ENCODE peak calls at places on chromosome 12, in seven cellular contexts. One of them, this sample, is unnamed.

GRCh38 chr12:1920971-1921370 is 2.5 kb upstream of the CACNA2D4 start:
- DNase-seq in H1: peak
- DNase-seq in trophoblast cell: no peak
- DNase-seq in mesendoderm: no peak
- DNase-seq in mesenchymal stem cell: no peak
- DNase-seq in IMR-90: no peak
- DNase-seq in neuronal stem cell: no peak
- DNase-seq in this sample: peak

GRCh38 chr12:122979908-122980191 is 631 bp upstream of the ARL6IP4 start:
- DNase-seq in trophoblast cell: no peak
- DNase-seq in H1: no peak
- DNase-seq in mesenchymal stem cell: no peak
- DNase-seq in IMR-90: no peak
- DNase-seq in mesendoderm: no peak
- DNase-seq in neuronal stem cell: no peak
- DNase-seq in this sample: no peak

GRCh38 chr12:109943811-109944210 is 43.7 kb downstream of the TCHP start:
- DNase-seq in neuronal stem cell: no peak
- DNase-seq in trophoblast cell: peak
- DNase-seq in mesenchymal stem cell: peak
- DNase-seq in IMR-90: peak
- DNase-seq in mesendoderm: peak
- DNase-seq in H1: no peak
- DNase-seq in this sample: no peak

GRCh38 chr12:16225692-16226091 is 51.8 kb downstream of the SLC15A5 start:
- DNase-seq in neuronal stem cell: no peak
- DNase-seq in trophoblast cell: no peak
- DNase-seq in mesendoderm: peak
- DNase-seq in H1: no peak
- DNase-seq in mesenchymal stem cell: no peak
- DNase-seq in IMR-90: no peak
- DNase-seq in this sample: no peak

GRCh38 chr12:24661657-24662096 is 287.2 kb downstream of the BCAT1 start:
- DNase-seq in trophoblast cell: peak
- DNase-seq in mesenchymal stem cell: peak
- DNase-seq in neuronal stem cell: no peak
- DNase-seq in IMR-90: peak
- DNase-seq in H1: no peak
- DNase-seq in mesendoderm: no peak
- DNase-seq in this sample: no peak

GRCh38 chr12:112978163-112979081 is at the start of gene OAS2:
- DNase-seq in trophoblast cell: peak
- DNase-seq in mesenchymal stem cell: peak
- DNase-seq in neuronal stem cell: no peak
- DNase-seq in H1: no peak
- DNase-seq in mesendoderm: no peak
- DNase-seq in IMR-90: peak
- DNase-seq in this sample: no peak

GRCh38 chr12:122790393-122791075 is 16.2 kb downstream of the CCDC62 start:
- DNase-seq in mesendoderm: peak
- DNase-seq in IMR-90: peak
- DNase-seq in neuronal stem cell: no peak
- DNase-seq in trophoblast cell: peak
- DNase-seq in mesenchymal stem cell: peak
- DNase-seq in H1: no peak
- DNase-seq in this sample: peak

GRCh38 chr12:112049351-112049750 is 36.1 kb downstream of the ERP29 start:
- DNase-seq in IMR-90: no peak
- DNase-seq in neuronal stem cell: no peak
- DNase-seq in mesenchymal stem cell: no peak
- DNase-seq in trophoblast cell: no peak
- DNase-seq in H1: no peak
- DNase-seq in mesendoderm: no peak
- DNase-seq in this sample: no peak

GRCh38 chr12:110694330-110694891 is 5.5 kb upstream of the HVCN1 start:
- DNase-seq in mesendoderm: no peak
- DNase-seq in IMR-90: no peak
- DNase-seq in neuronal stem cell: no peak
- DNase-seq in mesenchymal stem cell: no peak
- DNase-seq in trophoblast cell: peak
- DNase-seq in H1: no peak
- DNase-seq in this sample: no peak

GRCh38 chr12:49962861-49963765 is 1.4 kb downstream of the AQP5 start:
- DNase-seq in trophoblast cell: no peak
- DNase-seq in IMR-90: no peak
- DNase-seq in mesendoderm: no peak
- DNase-seq in H1: no peak
- DNase-seq in neuronal stem cell: no peak
- DNase-seq in mesenchymal stem cell: no peak
- DNase-seq in this sample: no peak

GRCh38 chr12:79935624-79936040 is 735 bp upstream of the PPP1R12A start:
- DNase-seq in H1: no peak
- DNase-seq in mesenchymal stem cell: no peak
- DNase-seq in mesendoderm: peak
- DNase-seq in neuronal stem cell: peak
- DNase-seq in trophoblast cell: peak
- DNase-seq in IMR-90: peak
- DNase-seq in this sample: no peak

GRCh38 chr12:6520186-6520585 is 14.1 kb upstream of the GAPDH start:
- DNase-seq in trophoblast cell: no peak
- DNase-seq in IMR-90: no peak
- DNase-seq in mesenchymal stem cell: no peak
- DNase-seq in mesendoderm: no peak
- DNase-seq in H1: no peak
- DNase-seq in neuronal stem cell: no peak
- DNase-seq in this sample: no peak

GRCh38 chr12:5965950-5966383 is 20.9 kb upstream of the ANO2 start:
- DNase-seq in trophoblast cell: peak
- DNase-seq in mesendoderm: peak
- DNase-seq in IMR-90: peak
- DNase-seq in H1: peak
- DNase-seq in neuronal stem cell: peak
- DNase-seq in mesenchymal stem cell: peak
- DNase-seq in this sample: peak

GRCh38 chr12:21659383-21659782 is 1.7 kb upstream of the LDHB start:
- DNase-seq in mesenchymal stem cell: no peak
- DNase-seq in IMR-90: no peak
- DNase-seq in neuronal stem cell: no peak
- DNase-seq in mesendoderm: peak
- DNase-seq in H1: no peak
- DNase-seq in trophoblast cell: peak
- DNase-seq in this sample: no peak

GRCh38 chr12:103748002-103748401 is 93.0 kb downstream of the NT5DC3 start:
- DNase-seq in H1: no peak
- DNase-seq in mesenchymal stem cell: no peak
- DNase-seq in mesendoderm: peak
- DNase-seq in neuronal stem cell: no peak
- DNase-seq in trophoblast cell: peak
- DNase-seq in IMR-90: no peak
- DNase-seq in this sample: no peak

GRCh38 chr12:89731064-89731463 is 22.4 kb upstream of the ATP2B1 start:
- DNase-seq in neuronal stem cell: no peak
- DNase-seq in mesendoderm: no peak
- DNase-seq in IMR-90: peak
- DNase-seq in mesenchymal stem cell: peak
- DNase-seq in H1: no peak
- DNase-seq in trophoblast cell: peak
- DNase-seq in this sample: no peak

GRCh38 chr12:75632452-75632851 is 121.0 kb upstream of the KRR1 start:
- DNase-seq in IMR-90: no peak
- DNase-seq in neuronal stem cell: peak
- DNase-seq in H1: no peak
- DNase-seq in mesendoderm: no peak
- DNase-seq in mesenchymal stem cell: no peak
- DNase-seq in trophoblast cell: no peak
- DNase-seq in this sample: no peak

GRCh38 chr12:72277415-72277814 is 5.2 kb downstream of the TRHDE start:
- DNase-seq in neuronal stem cell: no peak
- DNase-seq in IMR-90: peak
- DNase-seq in mesendoderm: no peak
- DNase-seq in H1: no peak
- DNase-seq in trophoblast cell: no peak
- DNase-seq in mesenchymal stem cell: peak
- DNase-seq in this sample: no peak

GRCh38 chr12:123059501-123059900 is 79.0 kb downstream of the ARL6IP4 start:
- DNase-seq in mesenchymal stem cell: peak
- DNase-seq in H1: no peak
- DNase-seq in IMR-90: no peak
- DNase-seq in neuronal stem cell: no peak
- DNase-seq in trophoblast cell: no peak
- DNase-seq in mesendoderm: no peak
- DNase-seq in this sample: no peak

GRCh38 chr12:69329669-69330428 is 18.3 kb upstream of the LYZ start:
- DNase-seq in trophoblast cell: no peak
- DNase-seq in IMR-90: no peak
- DNase-seq in mesenchymal stem cell: peak
- DNase-seq in mesendoderm: no peak
- DNase-seq in neuronal stem cell: no peak
- DNase-seq in H1: no peak
- DNase-seq in this sample: no peak

GRCh38 chr12:116497051-116497529 is 62.1 kb upstream of the MAP1LC3B2 start:
- DNase-seq in neuronal stem cell: no peak
- DNase-seq in mesenchymal stem cell: no peak
- DNase-seq in trophoblast cell: no peak
- DNase-seq in mesendoderm: no peak
- DNase-seq in H1: no peak
- DNase-seq in IMR-90: no peak
- DNase-seq in this sample: no peak

GRCh38 chr12:52811191-52812072 is 2.5 kb downstream of the KRT4 start:
- DNase-seq in IMR-90: no peak
- DNase-seq in mesenchymal stem cell: no peak
- DNase-seq in neuronal stem cell: no peak
- DNase-seq in mesendoderm: no peak
- DNase-seq in H1: no peak
- DNase-seq in trophoblast cell: no peak
- DNase-seq in this sample: no peak

GRCh38 chr12:69324797-69325466 is 23.2 kb upstream of the LYZ start:
- DNase-seq in mesendoderm: no peak
- DNase-seq in mesenchymal stem cell: no peak
- DNase-seq in neuronal stem cell: no peak
- DNase-seq in IMR-90: no peak
- DNase-seq in trophoblast cell: no peak
- DNase-seq in H1: no peak
- DNase-seq in this sample: no peak

GRCh38 chr12:132388379-132389015 is 59.1 kb upstream of the GALNT9 start:
- DNase-seq in mesendoderm: no peak
- DNase-seq in neuronal stem cell: no peak
- DNase-seq in IMR-90: no peak
- DNase-seq in mesenchymal stem cell: no peak
- DNase-seq in trophoblast cell: no peak
- DNase-seq in H1: no peak
- DNase-seq in this sample: no peak

GRCh38 chr12:132389066-132389465 is 59.7 kb upstream of the GALNT9 start:
- DNase-seq in IMR-90: no peak
- DNase-seq in trophoblast cell: no peak
- DNase-seq in mesendoderm: no peak
- DNase-seq in mesenchymal stem cell: no peak
- DNase-seq in neuronal stem cell: no peak
- DNase-seq in H1: no peak
- DNase-seq in this sample: no peak

GRCh38 chr12:132391326-132392041 is 62.1 kb upstream of the GALNT9 start:
- DNase-seq in mesenchymal stem cell: no peak
- DNase-seq in neuronal stem cell: no peak
- DNase-seq in mesendoderm: no peak
- DNase-seq in H1: no peak
- DNase-seq in trophoblast cell: no peak
- DNase-seq in IMR-90: no peak
- DNase-seq in this sample: no peak

GRCh38 chr12:132390287-132391076 is 61.1 kb upstream of the GALNT9 start:
- DNase-seq in IMR-90: no peak
- DNase-seq in mesenchymal stem cell: no peak
- DNase-seq in mesendoderm: no peak
- DNase-seq in H1: no peak
- DNase-seq in neuronal stem cell: no peak
- DNase-seq in trophoblast cell: no peak
- DNase-seq in this sample: no peak

GRCh38 chr12:132389526-132390286 is 60.3 kb upstream of the GALNT9 start:
- DNase-seq in neuronal stem cell: no peak
- DNase-seq in mesenchymal stem cell: no peak
- DNase-seq in IMR-90: no peak
- DNase-seq in mesendoderm: no peak
- DNase-seq in H1: no peak
- DNase-seq in trophoblast cell: no peak
- DNase-seq in this sample: no peak
- H2BK5ac ChIP-seq in neuronal stem cell: peak
- H2BK5ac ChIP-seq in mesenchymal stem cell: no peak
- H2BK5ac ChIP-seq in IMR-90: no peak
- H2BK5ac ChIP-seq in mesendoderm: no peak
- H2BK5ac ChIP-seq in H1: no peak
- H2BK5ac ChIP-seq in trophoblast cell: no peak
- H2BK5ac ChIP-seq in this sample: no peak

GRCh38 chr12:27177716-27178115 is 66.4 kb upstream of the STK38L start:
- DNase-seq in mesendoderm: peak
- DNase-seq in mesenchymal stem cell: peak
- DNase-seq in neuronal stem cell: no peak
- DNase-seq in trophoblast cell: peak
- DNase-seq in IMR-90: peak
- DNase-seq in H1: no peak
- DNase-seq in this sample: no peak
- H3K27ac ChIP-seq in mesendoderm: no peak
- H3K27ac ChIP-seq in mesenchymal stem cell: peak
- H3K27ac ChIP-seq in neuronal stem cell: no peak
- H3K27ac ChIP-seq in trophoblast cell: peak
- H3K27ac ChIP-seq in IMR-90: no peak
- H3K27ac ChIP-seq in H1: no peak
- H3K27ac ChIP-seq in this sample: no peak

DNA sequence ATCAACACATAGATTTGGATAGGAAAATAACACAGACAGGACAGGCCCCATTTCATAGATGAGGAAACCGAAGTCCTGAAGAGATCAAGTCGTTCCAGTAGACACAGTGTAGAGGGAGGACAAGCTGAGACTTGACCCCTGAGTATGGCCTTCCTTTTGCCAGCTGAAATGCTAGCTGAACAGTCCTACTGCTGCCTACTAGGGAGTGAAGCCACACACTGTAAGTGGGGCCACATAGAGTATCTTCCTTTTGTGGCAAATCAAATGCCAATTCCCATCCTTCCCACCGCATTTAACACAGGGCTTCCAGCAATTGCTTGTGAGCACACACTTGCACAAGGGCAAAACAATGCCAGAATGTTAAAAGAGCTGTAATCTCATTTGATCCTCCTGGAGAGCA is 380.4 kb downstream of the EMP1 start:
- DNase-seq in mesenchymal stem cell: no peak
- DNase-seq in neuronal stem cell: no peak
- DNase-seq in trophoblast cell: no peak
- DNase-seq in mesendoderm: no peak
- DNase-seq in H1: peak
- DNase-seq in IMR-90: no peak
- DNase-seq in this sample: no peak
- H2BK120ac ChIP-seq in mesenchymal stem cell: no peak
- H2BK120ac ChIP-seq in neuronal stem cell: no peak
- H2BK120ac ChIP-seq in trophoblast cell: no peak
- H2BK120ac ChIP-seq in mesendoderm: no peak
- H2BK120ac ChIP-seq in H1: no peak
- H2BK120ac ChIP-seq in IMR-90: no peak
- H2BK120ac ChIP-seq in this sample: no peak

DNA sequence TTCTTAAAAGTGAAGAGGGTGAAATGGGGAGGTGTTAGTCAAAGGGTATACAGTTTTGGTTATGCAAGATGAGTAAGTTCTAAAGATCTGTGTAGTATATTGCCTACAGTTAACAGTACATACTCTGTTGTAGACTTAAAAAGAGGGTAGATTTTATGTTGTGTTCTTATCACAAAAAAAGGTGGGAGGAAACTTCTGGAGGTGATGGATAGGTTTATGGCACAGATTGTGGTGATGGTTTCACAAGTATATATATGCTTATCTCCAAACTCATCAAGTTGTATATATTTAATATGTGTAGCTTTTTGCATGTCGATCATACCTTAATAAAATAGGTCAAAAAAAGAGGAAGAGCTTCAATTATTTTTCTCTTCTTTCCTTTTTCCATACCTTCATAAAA is 64.0 kb downstream of the PDE3A start:
- DNase-seq in neuronal stem cell: no peak
- DNase-seq in mesendoderm: no peak
- DNase-seq in H1: no peak
- DNase-seq in mesenchymal stem cell: no peak
- DNase-seq in IMR-90: no peak
- DNase-seq in trophoblast cell: no peak
- DNase-seq in this sample: no peak
- H2BK5ac ChIP-seq in neuronal stem cell: no peak
- H2BK5ac ChIP-seq in mesendoderm: no peak
- H2BK5ac ChIP-seq in H1: no peak
- H2BK5ac ChIP-seq in mesenchymal stem cell: no peak
- H2BK5ac ChIP-seq in IMR-90: no peak
- H2BK5ac ChIP-seq in trophoblast cell: no peak
- H2BK5ac ChIP-seq in this sample: no peak

This sample was measured in H9.